ENCODE peak calls at places on chromosome 14, in ten cellular contexts. H, W, I, U, D, Q, K, P, M and J are unnamed samples.
A peak's percentile ranks its signal among the peaks of the same experiment; 100 is the strongest.

GRCh38 chr14:54169254-54169924 is 212.8 kb upstream of the BMP4 start:
- DNase-seq in H (no peak), W (no peak), I (no peak), U (no peak), D (no peak), Q (peak; percentile 22), K (no peak), P (no peak), M (peak; percentile 50), J (no peak)

GRCh38 chr14:105388976-105389375 is 9.4 kb upstream of the TEX22 start:
- DNase-seq in H (no peak), W (no peak), I (no peak), U (no peak), D (no peak), Q (no peak), K (no peak), P (no peak), M (no peak), J (no peak)

GRCh38 chr14:22994762-22995275 is 12.5 kb upstream of the AJUBA start:
- DNase-seq in H (no peak), W (no peak), I (no peak), U (peak; percentile 77), D (peak; percentile 57), Q (peak; percentile 53), K (peak; percentile 62), P (no peak), M (no peak), J (no peak)

GRCh38 chr14:61586539-61587396 is 108.5 kb upstream of the HIF1A start:
- DNase-seq in H (no peak), W (no peak), I (no peak), U (no peak), D (no peak), Q (no peak), K (no peak), P (no peak), M (no peak), J (no peak)

GRCh38 chr14:104638190-104638589 is 33.6 kb upstream of the TMEM179 start:
- DNase-seq in H (no peak), W (no peak), I (no peak), U (peak; percentile 39), D (no peak), Q (no peak), K (no peak), P (no peak), M (no peak), J (no peak)

GRCh38 chr14:83559721-83560120 is 1970.2 kb upstream of the FLRT2 start:
- DNase-seq in H (no peak), W (no peak), I (no peak), U (no peak), D (no peak), Q (no peak), K (no peak), P (no peak), M (no peak), J (no peak)

GRCh38 chr14:95257521-95257920 is 62.2 kb downstream of the CLMN start:
- DNase-seq in H (no peak), W (no peak), I (no peak), U (no peak), D (no peak), Q (no peak), K (no peak), P (no peak), M (no peak), J (no peak)

GRCh38 chr14:103628221-103628683 is 759 bp upstream of the KLC1 start:
- DNase-seq in H (peak; percentile 83), W (no peak), I (no peak), U (peak; percentile 72), D (peak; percentile 60), Q (peak; percentile 77), K (peak; percentile 78), P (peak; percentile 78), M (peak; percentile 76), J (no peak)

GRCh38 chr14:77717608-77718305 is 9.9 kb downstream of the SLIRP start:
- DNase-seq in H (no peak), W (no peak), I (no peak), U (no peak), D (no peak), Q (no peak), K (no peak), P (no peak), M (no peak), J (no peak)

GRCh38 chr14:21155963-21156362 is at the start of gene OR5AU1:
- DNase-seq in H (no peak), W (no peak), I (no peak), U (no peak), D (no peak), Q (no peak), K (no peak), P (no peak), M (no peak), J (no peak)

GRCh38 chr14:24630087-24630871 is 3.7 kb downstream of the GZMB start:
- DNase-seq in H (no peak), W (no peak), I (no peak), U (no peak), D (no peak), Q (no peak), K (no peak), P (no peak), M (no peak), J (no peak)

GRCh38 chr14:99230271-99231141 is 41.5 kb downstream of the BCL11B start:
- DNase-seq in H (no peak), W (peak; percentile 85), I (no peak), U (no peak), D (no peak), Q (no peak), K (peak; percentile 69), P (no peak), M (no peak), J (no peak)

GRCh38 chr14:100263141-100263540 is 24.2 kb downstream of the YY1 start:
- DNase-seq in H (no peak), W (no peak), I (no peak), U (no peak), D (no peak), Q (no peak), K (no peak), P (no peak), M (no peak), J (no peak)

GRCh38 chr14:88098128-88098527 is 93.2 kb downstream of the GPR65 start:
- DNase-seq in H (no peak), W (no peak), I (no peak), U (no peak), D (no peak), Q (no peak), K (no peak), P (no peak), M (no peak), J (no peak)

GRCh38 chr14:55699131-55700057 is 119.4 kb downstream of the KTN1 start:
- DNase-seq in H (peak; percentile 46), W (no peak), I (no peak), U (no peak), D (no peak), Q (no peak), K (peak; percentile 56), P (no peak), M (peak; percentile 56), J (no peak)

GRCh38 chr14:88352299-88353097 is 29.4 kb upstream of the KCNK10 start:
- DNase-seq in H (no peak), W (no peak), I (no peak), U (no peak), D (no peak), Q (no peak), K (no peak), P (no peak), M (no peak), J (no peak)

GRCh38 chr14:54683882-54684794 is 117.2 kb downstream of the SAMD4A start:
- DNase-seq in H (no peak), W (no peak), I (no peak), U (peak; percentile 66), D (no peak), Q (no peak), K (peak; percentile 77), P (peak; percentile 49), M (no peak), J (no peak)

GRCh38 chr14:29681308-29681707 is 246.3 kb downstream of the PRKD1 start:
- DNase-seq in H (no peak), W (no peak), I (no peak), U (no peak), D (no peak), Q (no peak), K (no peak), P (no peak), M (no peak), J (no peak)

GRCh38 chr14:79419571-79420327 is 791.6 kb downstream of the DIO2 start:
- DNase-seq in H (no peak), W (no peak), I (no peak), U (no peak), D (no peak), Q (no peak), K (no peak), P (no peak), M (no peak), J (no peak)